ENCODE peak calls at places on chromosomes 12 and 14, in ten cellular contexts. I, N, B, F, Z, Q, V, Y, S and D are unnamed samples. For H3K36me3, the result is how much of the 10 kb centered on the place peaks cover.

GRCh38 chr14:20516921-20517320 is 11.6 kb downstream of the RNASE10 start:
- DNase-seq in I (no peak), N (no peak), B (no peak), F (no peak), Z (peak), Q (no peak), V (no peak), Y (no peak), S (no peak), D (no peak)

GRCh38 chr12:94725375-94726168 is 75.2 kb upstream of the TMCC3 start:
- DNase-seq in I (peak), N (peak), B (no peak), F (peak), Z (peak), Q (peak), V (peak), Y (no peak), S (no peak), D (no peak)

GRCh38 chr14:67557656-67558055 is 24.6 kb downstream of the PLEKHH1 start:
- DNase-seq in I (no peak), N (no peak), B (no peak), F (no peak), Z (no peak), Q (no peak), V (no peak), Y (no peak), S (no peak), D (no peak)

GRCh38 chr14:81464253-81465001 is 64.3 kb upstream of the STON2 start:
- DNase-seq in I (peak), N (peak), B (no peak), F (peak), Z (peak), Q (peak), V (no peak), Y (no peak), S (peak), D (peak)

GRCh38 chr12:20432290-20432689 is 64.0 kb downstream of the PDE3A start:
- DNase-seq in I (no peak), N (no peak), B (no peak), F (no peak), Z (no peak), Q (no peak), V (no peak), Y (no peak), S (no peak), D (no peak)

GRCh38 chr14:61285364-61285763 is 4.2 kb upstream of the TMEM30B start:
- DNase-seq in I (no peak), N (no peak), B (no peak), F (no peak), Z (peak), Q (no peak), V (no peak), Y (no peak), S (no peak), D (no peak)

GRCh38 chr12:130768120-130768519 is 52.0 kb upstream of the RIMBP2 start:
- DNase-seq in I (no peak), N (no peak), B (no peak), F (no peak), Z (peak), Q (no peak), V (no peak), Y (no peak), S (no peak), D (no peak)

GRCh38 chr12:57628280-57629191 is 4.5 kb downstream of the B4GALNT1 start:
- DNase-seq in I (no peak), N (peak), B (no peak), F (no peak), Z (no peak), Q (no peak), V (no peak), Y (no peak), S (peak), D (no peak)

GRCh38 chr12:81294325-81295190 is 216.7 kb downstream of the ACSS3 start:
- DNase-seq in I (no peak), N (no peak), B (no peak), F (no peak), Z (no peak), Q (no peak), V (no peak), Y (no peak), S (no peak), D (peak)

GRCh38 chr14:103329421-103330347 is 4.4 kb upstream of the EIF5 start:
- DNase-seq in I (no peak), N (peak), B (no peak), F (peak), Z (peak), Q (peak), V (peak), Y (no peak), S (no peak), D (no peak)

GRCh38 chr12:56679834-56680575 is 8.1 kb downstream of the PTGES3 start:
- DNase-seq in I (no peak), N (peak), B (no peak), F (no peak), Z (no peak), Q (no peak), V (no peak), Y (no peak), S (no peak), D (no peak)

GRCh38 chr14:67539116-67539515 is 6.0 kb downstream of the PLEKHH1 start:
- DNase-seq in I (no peak), N (peak), B (no peak), F (no peak), Z (no peak), Q (no peak), V (no peak), Y (no peak), S (no peak), D (no peak)

DNA sequence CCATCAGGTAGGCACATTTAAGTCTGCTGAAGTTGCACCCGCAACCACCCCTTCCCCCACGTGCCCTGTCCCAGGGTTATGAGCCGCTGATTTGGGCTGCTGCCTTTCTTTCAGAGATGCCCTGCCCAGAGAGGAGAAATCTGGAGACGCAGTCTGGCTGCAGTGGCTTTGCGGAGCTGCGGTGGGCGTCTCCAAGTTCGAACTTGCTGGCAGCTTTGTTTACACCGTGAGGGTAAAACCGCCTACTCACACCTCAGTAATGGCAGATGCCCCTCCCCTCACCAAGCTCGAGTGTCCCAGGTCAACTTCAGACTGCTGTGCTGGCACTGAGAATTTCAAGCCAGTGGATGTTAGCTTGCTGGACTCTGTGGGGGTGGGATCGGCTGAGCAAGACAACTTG is 14.7 kb downstream of the PTCSC3 start:
- DNase-seq in I (no peak), N (no peak), B (no peak), F (no peak), Z (peak), Q (peak), V (no peak), Y (no peak), S (peak), D (no peak)
- TF ChIP-seq CTCF in I (no peak), N (no peak), B (no peak), F (no peak), Z (no peak), Q (no peak), V (no peak), Y (no peak), S (no peak), D (no peak)

DNA sequence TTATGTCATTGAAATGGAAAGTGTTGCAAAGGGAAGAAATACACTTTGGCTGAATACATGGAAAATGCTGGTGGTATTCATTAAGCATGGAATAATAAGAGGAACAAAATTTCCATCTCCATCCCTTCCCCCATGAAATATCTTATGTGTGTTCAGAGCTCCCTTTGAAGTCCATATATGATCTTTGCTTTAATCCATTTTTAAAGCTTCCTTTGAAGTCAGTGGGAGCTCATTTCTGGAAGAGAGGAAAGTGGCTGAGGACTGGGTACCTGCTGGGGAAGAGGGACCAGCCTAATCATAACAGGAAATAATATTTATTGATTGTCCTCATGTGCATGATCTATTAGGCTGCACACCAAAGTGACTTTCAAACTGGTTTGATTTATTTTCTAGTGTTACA is 49.2 kb downstream of the AKAP6 start:
- DNase-seq in I (no peak), N (no peak), B (no peak), F (no peak), Z (no peak), Q (no peak), V (no peak), Y (no peak), S (no peak), D (no peak)
- H3K36me3 ChIP-seq in I (under half), N (under half), B (under half), F (under half), Z (under half), Q (under half), V (under half), Y (under half), S (under half), D (under half)

DNA sequence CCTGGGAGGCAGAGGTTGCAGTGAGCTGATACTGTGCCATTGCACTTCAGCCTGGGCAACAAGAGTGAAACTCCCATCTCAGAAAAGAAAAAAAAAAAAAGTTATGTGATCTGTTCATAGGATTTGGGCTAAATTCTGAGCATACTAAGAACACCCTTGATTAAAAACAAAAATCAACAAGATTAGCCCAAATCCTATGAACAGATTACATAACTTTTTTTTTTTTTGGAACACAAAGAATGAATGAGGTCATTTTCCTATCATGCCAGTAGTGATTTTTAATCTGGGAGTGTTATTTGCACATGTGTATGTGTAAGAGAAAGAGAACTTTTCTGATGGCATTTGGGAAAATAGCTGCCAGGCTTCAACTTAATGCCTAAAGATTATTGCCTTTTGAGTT is 208.7 kb downstream of the ERC1 start:
- DNase-seq in I (no peak), N (no peak), B (no peak), F (no peak), Z (no peak), Q (no peak), V (no peak), Y (no peak), S (no peak), D (no peak)
- TF ChIP-seq CTCF in I (no peak), N (no peak), B (no peak), F (no peak), Z (no peak), Q (no peak), V (no peak), Y (no peak), S (no peak), D (no peak)

GRCh38 chr12:104319028-104319427 is 15.5 kb downstream of the EID3 start:
- DNase-seq in I (no peak), N (no peak), B (no peak), F (no peak), Z (no peak), Q (no peak), V (no peak), Y (no peak), S (no peak), D (no peak)
- H3K36me3 ChIP-seq in I (half or more), N (under half), B (under half), F (half or more), Z (under half), Q (half or more), V (half or more), Y (half or more), S (half or more), D (under half)

DNA sequence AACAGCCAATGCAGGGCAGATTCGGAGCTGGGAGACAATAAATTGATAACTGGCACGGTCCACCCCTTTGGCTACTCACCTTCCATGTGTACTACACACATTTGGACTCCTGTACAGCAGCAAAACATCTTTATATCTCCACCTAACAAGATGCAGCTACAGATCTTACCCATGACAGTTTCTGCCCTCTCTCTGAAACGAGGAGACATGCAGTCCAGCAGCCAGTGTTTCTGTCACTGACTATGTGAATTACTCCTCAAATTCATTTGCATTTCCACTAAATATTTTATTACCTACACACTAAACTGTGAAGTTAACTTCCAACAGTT is 58.7 kb upstream of the BEGAIN start:
- DNase-seq in I (no peak), N (no peak), B (no peak), F (no peak), Z (no peak), Q (no peak), V (no peak), Y (no peak), S (no peak), D (no peak)
- TF ChIP-seq CTCF in I (no peak), N (no peak), B (no peak), F (no peak), Z (no peak), Q (no peak), V (no peak), Y (no peak), S (no peak), D (no peak)

DNA sequence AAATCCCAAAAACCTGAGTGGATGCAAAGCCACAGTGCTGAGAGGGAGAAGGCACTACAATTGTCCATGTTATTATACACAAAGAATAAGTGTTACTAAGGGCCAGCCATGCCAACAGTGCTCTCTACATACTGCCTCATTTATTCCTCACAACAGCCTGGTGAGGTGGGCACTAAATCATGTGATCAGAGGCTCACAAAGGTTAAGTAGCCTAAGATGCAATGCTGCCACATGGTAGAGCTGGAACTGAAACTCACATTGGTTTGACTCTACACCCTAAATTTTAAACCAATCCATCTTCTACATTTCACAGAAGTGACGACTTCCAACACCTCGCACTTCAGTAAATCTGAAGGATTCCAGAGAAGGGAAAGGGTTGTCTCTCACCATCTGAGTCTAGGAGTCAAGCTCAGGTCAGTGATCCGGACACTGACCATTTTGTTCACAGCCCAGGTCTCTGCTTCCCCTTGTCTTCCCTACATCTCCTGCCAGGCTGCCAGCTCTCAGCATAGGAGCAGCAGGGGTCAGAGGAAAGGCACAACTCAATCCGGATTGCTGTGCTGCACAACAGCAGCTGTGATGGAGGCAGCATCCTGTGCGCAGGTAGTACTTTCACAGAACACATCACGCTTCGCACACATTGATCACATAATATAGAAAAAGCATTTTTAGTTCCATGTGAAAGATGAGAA is 29.6 kb downstream of the NID2 start:
- DNase-seq in I (no peak), N (no peak), B (no peak), F (no peak), Z (no peak), Q (no peak), V (no peak), Y (no peak), S (no peak), D (no peak)
- H3K36me3 ChIP-seq in I (under half), N (under half), B (under half), F (under half), Z (under half), Q (under half), V (under half), Y (half or more), S (under half), D (under half)

GRCh38 chr14:33188880-33189279 is 250.2 kb downstream of the NPAS3 start:
- DNase-seq in I (no peak), N (no peak), B (no peak), F (no peak), Z (no peak), Q (no peak), V (no peak), Y (no peak), S (no peak), D (no peak)

GRCh38 chr14:33186656-33187055 is 248.0 kb downstream of the NPAS3 start:
- DNase-seq in I (no peak), N (no peak), B (no peak), F (no peak), Z (no peak), Q (no peak), V (no peak), Y (no peak), S (no peak), D (no peak)

DNA sequence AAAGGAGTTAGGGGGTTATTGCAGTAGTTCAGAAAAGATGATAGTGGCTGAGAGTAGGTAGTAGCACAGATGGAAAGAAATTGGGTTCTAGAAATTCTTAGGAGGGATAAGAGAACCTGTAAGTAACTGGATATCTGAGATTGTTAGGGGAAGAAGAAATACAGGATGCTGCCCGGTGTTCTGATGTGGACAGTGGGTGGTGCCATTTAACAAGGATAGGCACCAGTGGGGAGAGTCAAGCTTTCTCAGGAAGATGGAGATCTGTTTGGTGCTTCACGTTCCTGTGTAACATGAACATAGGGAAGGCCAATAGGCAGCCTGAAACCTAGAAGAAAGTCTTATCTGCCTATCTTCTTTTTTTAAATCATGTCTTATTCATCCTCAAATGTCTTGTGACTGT is 245.9 kb downstream of the NPAS3 start:
- DNase-seq in I (no peak), N (no peak), B (no peak), F (no peak), Z (peak), Q (no peak), V (no peak), Y (no peak), S (no peak), D (no peak)
- TF ChIP-seq CTCF in I (no peak), N (no peak), B (no peak), F (no peak), Z (no peak), Q (no peak), V (no peak), Y (no peak), S (no peak), D (no peak)